ENCODE peak calls at places on chromosomes 7 and 10, in eight cellular contexts. R, B, D, H, U, Z, X and P are unnamed samples.

GRCh38 chr10:132518572-132519381 is 18.8 kb upstream of the INPP5A start:
- DNase-seq in R (no peak), B (peak), D (no peak), H (peak), U (peak), Z (peak), X (no peak), P (peak)

GRCh38 chr10:132313865-132314264 is 6.1 kb upstream of the STK32C start:
- DNase-seq in R (no peak), B (no peak), D (no peak), H (no peak), U (no peak), Z (no peak), X (no peak), P (no peak)

GRCh38 chr7:123557016-123557630 is 495 bp downstream of the NDUFA5 start:
- DNase-seq in R (no peak), B (no peak), D (no peak), H (no peak), U (no peak), Z (no peak), X (peak), P (no peak)

GRCh38 chr7:69599879-69600764 is 1.8 kb downstream of the AUTS2 start:
- DNase-seq in R (no peak), B (peak), D (no peak), H (no peak), U (peak), Z (peak), X (no peak), P (peak)

GRCh38 chr7:30908681-30909080 is 3.0 kb upstream of the AQP1 start:
- DNase-seq in R (no peak), B (no peak), D (no peak), H (no peak), U (peak), Z (peak), X (no peak), P (no peak)

GRCh38 chr7:69781412-69781846 is 183.2 kb downstream of the AUTS2 start:
- DNase-seq in R (no peak), B (peak), D (no peak), H (no peak), U (no peak), Z (peak), X (no peak), P (no peak)

GRCh38 chr10:15384154-15384553 is 13.1 kb upstream of the FAM171A1 start:
- DNase-seq in R (no peak), B (no peak), D (no peak), H (no peak), U (no peak), Z (no peak), X (peak), P (no peak)

GRCh38 chr10:80460399-80461207 is 6.5 kb downstream of the TSPAN14 start:
- DNase-seq in R (no peak), B (peak), D (no peak), H (peak), U (peak), Z (no peak), X (peak), P (no peak)

GRCh38 chr7:95545007-95545615 is 51.2 kb downstream of the PDK4 start:
- DNase-seq in R (no peak), B (no peak), D (no peak), H (no peak), U (peak), Z (no peak), X (peak), P (no peak)

GRCh38 chr10:31875608-31876007 is 53.0 kb downstream of the ARHGAP12 start:
- DNase-seq in R (no peak), B (no peak), D (no peak), H (no peak), U (no peak), Z (no peak), X (no peak), P (no peak)

GRCh38 chr7:44380831-44381493 is 55.6 kb upstream of the CAMK2B start:
- DNase-seq in R (no peak), B (no peak), D (no peak), H (peak), U (peak), Z (no peak), X (no peak), P (no peak)

GRCh38 chr7:107628461-107629064 is 32.1 kb upstream of the SLC26A4 start:
- DNase-seq in R (no peak), B (no peak), D (no peak), H (no peak), U (no peak), Z (no peak), X (no peak), P (no peak)

GRCh38 chr7:153022796-153023592 is 263.4 kb downstream of the ACTR3B start:
- DNase-seq in R (no peak), B (no peak), D (no peak), H (no peak), U (peak), Z (no peak), X (no peak), P (no peak)

GRCh38 chr7:143126146-143126545 is 5.7 kb upstream of the PIP start:
- DNase-seq in R (no peak), B (no peak), D (no peak), H (no peak), U (no peak), Z (no peak), X (peak), P (no peak)

GRCh38 chr7:46297515-46297914 is 376.4 kb upstream of the IGFBP3 start:
- DNase-seq in R (no peak), B (no peak), D (no peak), H (no peak), U (no peak), Z (no peak), X (no peak), P (no peak)

GRCh38 chr7:145774777-145775176 is 341.8 kb upstream of the CNTNAP2 start:
- DNase-seq in R (no peak), B (no peak), D (no peak), H (no peak), U (no peak), Z (no peak), X (no peak), P (no peak)

GRCh38 chr10:51867956-51868355 is 168.6 kb upstream of the CSTF2T start:
- DNase-seq in R (no peak), B (no peak), D (no peak), H (no peak), U (no peak), Z (no peak), X (peak), P (no peak)

GRCh38 chr10:129641982-129642381 is 174.9 kb downstream of the MGMT start:
- DNase-seq in R (no peak), B (no peak), D (no peak), H (no peak), U (no peak), Z (no peak), X (no peak), P (no peak)

GRCh38 chr7:142355328-142355727 is 97.5 kb upstream of the PRSS58 start:
- DNase-seq in R (no peak), B (no peak), D (no peak), H (no peak), U (no peak), Z (no peak), X (peak), P (no peak)

GRCh38 chr10:119896061-119896655 is 3.6 kb downstream of the SEC23IP start:
- DNase-seq in R (no peak), B (no peak), D (no peak), H (no peak), U (no peak), Z (no peak), X (peak), P (no peak)

GRCh38 chr7:3544202-3544601 is 243.2 kb downstream of the SDK1 start:
- DNase-seq in R (no peak), B (no peak), D (no peak), H (no peak), U (peak), Z (no peak), X (no peak), P (no peak)

GRCh38 chr7:77479536-77480088 is 57.5 kb upstream of the PTPN12 start:
- DNase-seq in R (no peak), B (no peak), D (no peak), H (no peak), U (peak), Z (no peak), X (peak), P (no peak)

GRCh38 chr7:105643384-105643783 is 62.1 kb upstream of the EFCAB10 start:
- DNase-seq in R (no peak), B (peak), D (no peak), H (no peak), U (peak), Z (peak), X (no peak), P (no peak)

GRCh38 chr7:131431289-131431688 is 103.6 kb downstream of the MKLN1 start:
- DNase-seq in R (no peak), B (peak), D (no peak), H (no peak), U (no peak), Z (no peak), X (peak), P (no peak)

GRCh38 chr7:123538897-123539296 is 4.5 kb upstream of the IQUB start:
- DNase-seq in R (no peak), B (no peak), D (no peak), H (no peak), U (no peak), Z (no peak), X (peak), P (no peak)

GRCh38 chr10:113235505-113235904 is 285.5 kb downstream of the TCF7L2 start:
- DNase-seq in R (no peak), B (peak), D (no peak), H (no peak), U (no peak), Z (no peak), X (no peak), P (no peak)

GRCh38 chr10:72719941-72720592 is 28.1 kb downstream of the MCU start:
- DNase-seq in R (no peak), B (no peak), D (no peak), H (no peak), U (peak), Z (no peak), X (no peak), P (no peak)

GRCh38 chr10:131859341-131860020 is 41.3 kb upstream of the PPP2R2D start:
- DNase-seq in R (no peak), B (no peak), D (no peak), H (peak), U (peak), Z (no peak), X (no peak), P (no peak)

GRCh38 chr7:4871056-4871680 is 9.3 kb upstream of the PAPOLB start:
- DNase-seq in R (no peak), B (no peak), D (no peak), H (peak), U (peak), Z (no peak), X (no peak), P (no peak)

GRCh38 chr7:111357691-111358090 is 204.6 kb downstream of the IMMP2L start:
- DNase-seq in R (no peak), B (no peak), D (no peak), H (no peak), U (no peak), Z (no peak), X (peak), P (no peak)

GRCh38 chr7:70614237-70614984 is 517.5 kb upstream of the GALNT17 start:
- DNase-seq in R (no peak), B (peak), D (no peak), H (peak), U (peak), Z (peak), X (no peak), P (peak)

GRCh38 chr7:117296066-117296465 is 26.8 kb downstream of the WNT2 start:
- DNase-seq in R (no peak), B (no peak), D (no peak), H (no peak), U (no peak), Z (no peak), X (no peak), P (no peak)

GRCh38 chr10:7956508-7956907 is 98.0 kb upstream of the GATA3 start:
- DNase-seq in R (no peak), B (no peak), D (no peak), H (no peak), U (no peak), Z (no peak), X (peak), P (no peak)